ENCODE peak calls at places on chromosome 9, in five cellular contexts. M is thyroid gland; U is CD8-positive, alpha-beta memory T cell; V is iPS DF 6.9; Q is HCT116. H is an unnamed sample.

GRCh38 chr9:127336086-127336485 is 60.9 kb upstream of the SLC2A8 start:
- DNase-seq in M (no peak), U (no peak), V (no peak), Q (no peak), H (no peak)

GRCh38 chr9:15834541-15834940 is 281.7 kb downstream of the CCDC171 start:
- DNase-seq in M (peak; percentile 8), U (no peak), V (no peak), Q (no peak), H (no peak)

GRCh38 chr9:91486699-91487497 is 63.3 kb upstream of the NFIL3 start:
- DNase-seq in M (peak; percentile 34), U (no peak), V (no peak), Q (no peak), H (no peak)

GRCh38 chr9:130112244-130113151 is 58.8 kb downstream of the GPR107 start:
- DNase-seq in M (peak; percentile 87), U (no peak), V (no peak), Q (no peak), H (no peak)

GRCh38 chr9:121222524-121223171 is 21.0 kb upstream of the RAB14 start:
- DNase-seq in M (no peak), U (no peak), V (no peak), Q (peak; percentile 54), H (no peak)

GRCh38 chr9:119938871-119939270 is 569.6 kb upstream of the BRINP1 start:
- DNase-seq in M (no peak), U (no peak), V (no peak), Q (no peak), H (no peak)

GRCh38 chr9:70218767-70219166 is 40.0 kb upstream of the SMC5 start:
- DNase-seq in M (no peak), U (no peak), V (no peak), Q (no peak), H (no peak)

GRCh38 chr9:81737871-81738507 is 48.6 kb upstream of the TLE1 start:
- DNase-seq in M (no peak), U (no peak), V (no peak), Q (peak; percentile 89), H (no peak)

GRCh38 chr9:1771094-1771493 is 244.1 kb upstream of the SMARCA2 start:
- DNase-seq in M (no peak), U (no peak), V (no peak), Q (no peak), H (no peak)

GRCh38 chr9:4195285-4195684 is 104.6 kb downstream of the GLIS3 start:
- DNase-seq in M (no peak), U (no peak), V (no peak), Q (no peak), H (no peak)

GRCh38 chr9:32728181-32728580 is 55.2 kb upstream of the TMEM215 start:
- DNase-seq in M (no peak), U (no peak), V (no peak), Q (no peak), H (no peak)

GRCh38 chr9:89978185-89978584 is 373.4 kb downstream of the GADD45G start:
- DNase-seq in M (no peak), U (no peak), V (no peak), Q (peak; percentile 4), H (no peak)

GRCh38 chr9:18109670-18110069 is 364.3 kb upstream of the ADAMTSL1 start:
- DNase-seq in M (no peak), U (no peak), V (no peak), Q (no peak), H (no peak)

GRCh38 chr9:2655411-2655901 is 33.9 kb downstream of the VLDLR start:
- DNase-seq in M (no peak), U (peak; percentile 39), V (no peak), Q (no peak), H (peak; percentile 23)

DNA sequence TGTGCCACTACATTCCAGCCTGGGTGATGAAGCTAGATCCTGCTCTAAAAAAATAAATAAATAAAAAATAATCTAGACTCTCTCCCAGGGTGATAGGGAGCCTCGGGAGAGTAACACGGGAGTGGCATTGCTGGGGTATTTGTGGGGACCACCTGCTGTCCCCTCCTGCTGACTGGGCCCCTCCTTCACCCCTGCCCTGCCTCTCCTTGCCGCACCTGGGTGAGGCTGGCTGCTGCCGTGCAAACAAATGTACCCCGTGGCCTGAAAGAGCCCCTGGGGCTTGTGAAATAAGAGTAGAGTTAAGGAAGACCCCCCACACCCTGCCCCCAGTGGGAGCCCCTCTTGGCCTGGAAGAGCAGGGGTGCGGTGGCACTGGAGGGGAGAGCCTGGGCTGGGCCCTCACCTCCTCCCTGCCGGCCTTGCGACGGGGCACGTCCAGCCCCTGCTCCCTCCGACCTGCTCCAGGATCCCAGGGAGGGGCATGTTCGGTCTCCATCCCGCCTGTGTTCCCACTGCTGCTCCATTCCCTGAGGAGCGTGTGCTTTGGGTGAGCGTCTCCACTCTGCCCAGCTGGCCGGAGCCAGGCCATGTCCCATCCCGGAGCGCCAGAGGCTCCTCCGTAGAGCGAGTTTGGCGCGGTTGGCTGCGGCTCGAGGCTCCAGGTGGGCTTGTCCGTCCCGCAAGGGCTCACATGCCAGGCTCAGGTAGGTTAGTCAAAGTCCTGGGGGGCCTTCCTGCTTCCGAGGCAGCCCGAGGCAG is 74.9 kb upstream of the RNU6ATAC start:
- DNase-seq in M (no peak), U (no peak), V (no peak), Q (no peak), H (no peak)
- H3K4me1 ChIP-seq in M (no peaks in the 10 kb centered on the region), U (no peaks in the 10 kb centered on the region), V (no peaks in the 10 kb centered on the region), Q (no peaks in the 10 kb centered on the region), H (no peaks in the 10 kb centered on the region)

GRCh38 chr9:76022317-76022716 is 131.8 kb downstream of the PCSK5 start:
- DNase-seq in M (no peak), U (no peak), V (no peak), Q (no peak), H (no peak)
- H3K27ac ChIP-seq in M (no peak overlapping the region), U (no peak overlapping the region), V (no peak overlapping the region), Q (no peak overlapping the region), H (no peak overlapping the region)

GRCh38 chr9:6641961-6642360 is 3.6 kb downstream of the GLDC start:
- DNase-seq in M (no peak), U (no peak), V (no peak), Q (no peak), H (no peak)

GRCh38 chr9:6641073-6641455 is 4.5 kb downstream of the GLDC start:
- DNase-seq in M (no peak), U (no peak), V (no peak), Q (no peak), H (no peak)

GRCh38 chr9:6641561-6641960 is 4.0 kb downstream of the GLDC start:
- DNase-seq in M (no peak), U (no peak), V (no peak), Q (no peak), H (no peak)

GRCh38 chr9:6640268-6641072 is 5.1 kb downstream of the GLDC start:
- DNase-seq in M (peak; percentile 51), U (no peak), V (no peak), Q (no peak), H (no peak)

DNA sequence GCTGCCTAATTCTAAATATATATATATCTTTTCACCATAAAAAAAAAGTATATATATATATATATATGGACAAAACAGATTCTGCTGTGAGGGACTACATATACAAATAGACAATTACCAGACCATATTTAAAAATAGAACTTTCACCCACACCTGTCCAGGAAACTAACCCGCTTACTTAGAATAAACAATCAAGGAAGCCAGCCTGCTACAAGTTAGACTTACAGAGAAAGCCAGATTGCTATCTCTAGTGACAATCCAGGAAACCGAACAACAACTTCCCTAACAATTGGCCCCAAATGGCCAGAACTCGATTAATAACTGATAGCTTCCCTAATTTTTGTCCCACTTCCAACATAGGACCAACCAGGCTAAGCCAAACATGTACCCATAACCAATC is 5.9 kb downstream of the GLDC start:
- DNase-seq in M (no peak), U (no peak), V (no peak), Q (no peak), H (no peak)
- H3K27me3 ChIP-seq in M (no peaks in the 10 kb centered on the region), U (peaks cover 24% of the 10 kb centered on the region), V (no peaks in the 10 kb centered on the region), Q (no peaks in the 10 kb centered on the region), H (peaks cover 21% of the 10 kb centered on the region)

GRCh38 chr9:106994463-106994862 is 131.5 kb downstream of the ZNF462 start:
- DNase-seq in M (no peak), U (no peak), V (no peak), Q (no peak), H (no peak)
- H3K4me1 ChIP-seq in M (no peaks in the 10 kb centered on the region), U (no peaks in the 10 kb centered on the region), V (no peaks in the 10 kb centered on the region), Q (no peaks in the 10 kb centered on the region), H (no peaks in the 10 kb centered on the region)

DNA sequence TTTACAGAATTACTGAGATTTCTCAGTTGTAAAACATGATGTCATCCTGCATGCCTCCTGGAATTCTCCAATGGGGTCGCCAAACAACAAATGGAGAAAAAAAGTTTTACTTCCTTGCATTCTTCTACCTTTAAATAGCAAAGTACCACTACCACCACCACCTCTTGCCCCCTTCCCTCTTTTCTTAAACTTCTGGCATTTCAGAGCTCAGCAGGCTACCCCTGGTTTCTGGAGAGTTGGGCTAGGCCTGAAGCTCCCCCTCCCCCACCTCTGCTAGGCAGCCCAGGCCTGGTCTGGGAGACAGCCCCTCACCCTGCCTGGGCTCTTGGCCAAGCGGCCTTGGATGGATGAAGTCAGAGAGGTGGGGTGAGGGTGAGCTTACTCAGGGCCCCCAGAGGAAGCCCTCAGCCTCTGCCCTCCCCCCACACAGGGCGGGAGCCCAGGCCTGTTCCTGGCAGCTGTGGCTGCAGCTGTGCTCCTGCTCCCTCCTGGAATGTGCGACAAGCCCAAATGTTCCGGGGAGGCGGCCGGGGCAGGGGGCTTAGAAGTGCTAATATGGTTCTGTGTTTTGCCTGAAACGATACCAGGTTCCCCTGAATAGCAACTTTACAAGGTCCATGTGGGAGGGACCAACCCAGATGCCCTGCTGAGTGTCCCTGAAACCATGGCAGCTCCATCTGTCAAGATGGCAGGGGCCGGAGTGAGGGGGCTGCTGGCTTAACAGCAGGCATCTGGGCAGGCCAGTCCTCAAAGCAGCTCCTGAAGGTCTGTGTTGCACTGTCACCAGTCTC is 5.9 kb upstream of the CCIN start:
- DNase-seq in M (peak; percentile 96), U (no peak), V (peak; percentile 79), Q (no peak), H (no peak)
- H3K27ac ChIP-seq in M (peak overlapping the region; percentile 42), U (no peak overlapping the region), V (no peak overlapping the region), Q (no peak overlapping the region), H (no peak overlapping the region)

DNA sequence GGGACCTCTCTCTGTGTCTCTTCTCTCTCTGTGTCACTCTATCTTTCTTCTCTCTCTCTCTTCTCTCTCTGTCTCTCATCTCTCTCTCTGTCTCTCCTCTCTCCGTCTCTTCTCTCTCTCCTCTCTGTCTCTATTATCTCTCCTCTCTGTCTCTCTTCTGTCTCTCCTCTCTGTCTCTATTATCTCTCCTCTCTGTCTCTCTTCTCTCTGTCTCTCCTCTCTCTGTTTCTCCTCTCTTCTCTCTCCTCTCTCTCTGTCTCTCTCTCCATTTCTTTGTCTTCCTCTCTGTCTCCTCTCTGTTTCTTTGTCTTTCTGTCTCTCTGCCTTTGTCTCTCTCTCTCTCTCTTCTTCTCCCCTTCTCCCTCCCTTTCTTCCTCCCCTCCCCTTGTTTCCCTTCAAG is 3.2 kb upstream of the OLFM1 start:
- DNase-seq in M (no peak), U (no peak), V (no peak), Q (no peak), H (no peak)
- H3K27me3 ChIP-seq in M (peaks cover 7% of the 10 kb centered on the region), U (no peaks in the 10 kb centered on the region), V (peaks cover 5% of the 10 kb centered on the region), Q (peaks cover 26% of the 10 kb centered on the region), H (peaks cover 4% of the 10 kb centered on the region)

GRCh38 chr9:133369923-133370322 is 5.9 kb downstream of the SURF4 start:
- DNase-seq in M (no peak), U (peak; percentile 35), V (no peak), Q (no peak), H (no peak)

GRCh38 chr9:133372144-133372543 is 3.7 kb downstream of the SURF4 start:
- DNase-seq in M (no peak), U (no peak), V (no peak), Q (no peak), H (no peak)

GRCh38 chr9:133369419-133369818 is 6.4 kb downstream of the SURF4 start:
- DNase-seq in M (no peak), U (no peak), V (no peak), Q (no peak), H (no peak)

GRCh38 chr9:133371261-133371711 is 4.6 kb downstream of the SURF4 start:
- DNase-seq in M (no peak), U (peak; percentile 71), V (no peak), Q (no peak), H (peak; percentile 60)

GRCh38 chr9:133370680-133371079 is 5.2 kb downstream of the SURF4 start:
- DNase-seq in M (no peak), U (peak; percentile 76), V (no peak), Q (no peak), H (peak; percentile 51)
- H3K4me1 ChIP-seq in M (peaks cover 33% of the 10 kb centered on the region), U (peaks cover 80% of the 10 kb centered on the region), V (no peaks in the 10 kb centered on the region), Q (peaks cover 5% of the 10 kb centered on the region), H (peaks cover 75% of the 10 kb centered on the region)